ENCODE peak calls at places on chromosomes 7 and 10, in five cellular contexts. One of them, this sample, is unnamed.

GRCh38 chr7:47264021-47264651 is 317.8 kb downstream of the TNS3 start:
- DNase-seq in HAP-1: no peak
- DNase-seq in left kidney: no peak
- DNase-seq in T follicular helper cell: no peak
- DNase-seq in HCT116: no peak
- DNase-seq in this sample: no peak

GRCh38 chr7:81501220-81501619 is 268.6 kb downstream of the HGF start:
- DNase-seq in left kidney: no peak
- DNase-seq in HAP-1: no peak
- DNase-seq in HCT116: peak
- DNase-seq in T follicular helper cell: no peak
- DNase-seq in this sample: no peak

GRCh38 chr10:68271104-68271882 is 39.4 kb upstream of the ATOH7 start:
- DNase-seq in left kidney: peak
- DNase-seq in T follicular helper cell: no peak
- DNase-seq in HAP-1: peak
- DNase-seq in HCT116: no peak
- DNase-seq in this sample: no peak

GRCh38 chr10:103605359-103606156 is 112.1 kb downstream of the NEURL1 start:
- DNase-seq in T follicular helper cell: peak
- DNase-seq in left kidney: peak
- DNase-seq in HAP-1: no peak
- DNase-seq in HCT116: peak
- DNase-seq in this sample: peak

GRCh38 chr7:55309040-55309991 is 55.8 kb upstream of the LANCL2 start:
- DNase-seq in T follicular helper cell: no peak
- DNase-seq in HCT116: no peak
- DNase-seq in left kidney: no peak
- DNase-seq in HAP-1: no peak
- DNase-seq in this sample: no peak

GRCh38 chr7:127486654-127487053 is 94.1 kb upstream of the ZNF800 start:
- DNase-seq in left kidney: no peak
- DNase-seq in HCT116: no peak
- DNase-seq in T follicular helper cell: no peak
- DNase-seq in HAP-1: no peak
- DNase-seq in this sample: no peak

GRCh38 chr7:128215739-128216138 is 25.3 kb upstream of the LEP start:
- DNase-seq in HCT116: no peak
- DNase-seq in left kidney: no peak
- DNase-seq in T follicular helper cell: no peak
- DNase-seq in HAP-1: no peak
- DNase-seq in this sample: peak

GRCh38 chr10:7756360-7756992 is 31.3 kb downstream of the KIN start:
- DNase-seq in HCT116: peak
- DNase-seq in HAP-1: no peak
- DNase-seq in left kidney: peak
- DNase-seq in T follicular helper cell: peak
- DNase-seq in this sample: peak

GRCh38 chr10:48199580-48200377 is 74.7 kb downstream of the FRMPD2 start:
- DNase-seq in HCT116: no peak
- DNase-seq in T follicular helper cell: no peak
- DNase-seq in left kidney: no peak
- DNase-seq in HAP-1: no peak
- DNase-seq in this sample: no peak

GRCh38 chr10:78351283-78351682 is 317.6 kb downstream of the RPS24 start:
- DNase-seq in left kidney: no peak
- DNase-seq in T follicular helper cell: no peak
- DNase-seq in HAP-1: no peak
- DNase-seq in HCT116: no peak
- DNase-seq in this sample: no peak

GRCh38 chr10:132322621-132323048 is 9.4 kb upstream of the LRRC27 start:
- DNase-seq in HAP-1: no peak
- DNase-seq in T follicular helper cell: no peak
- DNase-seq in HCT116: no peak
- DNase-seq in left kidney: no peak
- DNase-seq in this sample: no peak

GRCh38 chr7:16801111-16801542 is 3.7 kb downstream of the AGR2 start:
- DNase-seq in T follicular helper cell: no peak
- DNase-seq in HAP-1: peak
- DNase-seq in HCT116: peak
- DNase-seq in left kidney: peak
- DNase-seq in this sample: peak

GRCh38 chr7:76191783-76192240 is 9.9 kb upstream of the SRRM3 start:
- DNase-seq in HCT116: peak
- DNase-seq in HAP-1: peak
- DNase-seq in T follicular helper cell: no peak
- DNase-seq in left kidney: peak
- DNase-seq in this sample: peak

GRCh38 chr7:123845823-123846216 is 851 bp downstream of the HYAL4 start:
- DNase-seq in left kidney: no peak
- DNase-seq in HCT116: no peak
- DNase-seq in HAP-1: no peak
- DNase-seq in T follicular helper cell: no peak
- DNase-seq in this sample: no peak

GRCh38 chr10:64091889-64092288 is 570.7 kb downstream of the REEP3 start:
- DNase-seq in HAP-1: no peak
- DNase-seq in left kidney: peak
- DNase-seq in T follicular helper cell: no peak
- DNase-seq in HCT116: no peak
- DNase-seq in this sample: peak

GRCh38 chr7:29033584-29033983 is 75.5 kb upstream of the TRIL start:
- DNase-seq in HCT116: no peak
- DNase-seq in T follicular helper cell: no peak
- DNase-seq in HAP-1: no peak
- DNase-seq in left kidney: no peak
- DNase-seq in this sample: no peak

GRCh38 chr7:107047902-107048782 is 3.6 kb downstream of the PRKAR2B start:
- DNase-seq in HAP-1: no peak
- DNase-seq in T follicular helper cell: no peak
- DNase-seq in HCT116: no peak
- DNase-seq in left kidney: no peak
- DNase-seq in this sample: no peak

GRCh38 chr10:103892181-103892580 is 25.8 kb downstream of the STN1 start:
- DNase-seq in HCT116: no peak
- DNase-seq in left kidney: no peak
- DNase-seq in HAP-1: no peak
- DNase-seq in T follicular helper cell: no peak
- DNase-seq in this sample: no peak

GRCh38 chr10:114042895-114043531 is 653 bp upstream of the ADRB1 start:
- DNase-seq in T follicular helper cell: no peak
- DNase-seq in HCT116: peak
- DNase-seq in HAP-1: peak
- DNase-seq in left kidney: peak
- DNase-seq in this sample: no peak

GRCh38 chr7:111362660-111363059 is 199.6 kb downstream of the IMMP2L start:
- DNase-seq in T follicular helper cell: no peak
- DNase-seq in left kidney: peak
- DNase-seq in HCT116: no peak
- DNase-seq in HAP-1: peak
- DNase-seq in this sample: no peak